ENCODE peak calls at places on chromosomes 1 and 21, in four cellular contexts. R is NCI-H1436, U is lung, W is AG09319. N is an unnamed sample.

GRCh38 chr1:204363335-204364114 is 3.8 kb upstream of the PLEKHA6 start:
- DNase-seq in R (peak; percentile 78), U (peak; percentile 64), W (peak; percentile 51), N (no peak)

GRCh38 chr1:181104790-181105133 is 16.3 kb downstream of the IER5 start:
- DNase-seq in W (no peak), U (no peak), R (peak; percentile 50), N (no peak)

GRCh38 chr1:235722858-235723257 is 73.3 kb upstream of the GNG4 start:
- DNase-seq in R (no peak), W (no peak), U (no peak), N (no peak)

GRCh38 chr1:160744287-160744857 is 5.3 kb downstream of the SLAMF7 start:
- DNase-seq in U (no peak), W (no peak), R (no peak), N (no peak)

GRCh38 chr1:154502066-154502741 is at the start of the genes SHE and TDRD10:
- DNase-seq in R (no peak), U (no peak), W (no peak), N (no peak)

GRCh38 chr1:111880866-111881837 is 108.3 kb downstream of the KCND3 start:
- DNase-seq in U (no peak), R (peak; percentile 41), W (no peak), N (no peak)

GRCh38 chr1:116972676-116973035 is 28.9 kb upstream of the CD101 start:
- DNase-seq in W (no peak), R (no peak), U (no peak), N (no peak)

GRCh38 chr1:7395251-7395650 is 375.8 kb upstream of the VAMP3 start:
- DNase-seq in U (no peak), R (no peak), W (no peak), N (no peak)

GRCh38 chr1:202131956-202132821 is 9.5 kb downstream of the GPR37L1 start:
- DNase-seq in R (no peak), W (no peak), U (peak; percentile 74), N (no peak)

GRCh38 chr1:160261526-160261877 is 847 bp downstream of the DCAF8 start:
- DNase-seq in U (peak; percentile 42), R (no peak), W (peak; percentile 54), N (peak; percentile 45)

GRCh38 chr1:42926870-42927242 is 31.8 kb downstream of the SLC2A1 start:
- DNase-seq in U (no peak), R (no peak), W (no peak), N (no peak)

GRCh38 chr1:14552246-14552970 is 46.1 kb upstream of the KAZN start:
- DNase-seq in W (no peak), U (no peak), R (no peak), N (no peak)

GRCh38 chr21:45846373-45847160 is 135.0 kb upstream of the COL6A1 start:
- DNase-seq in W (no peak), R (no peak), U (no peak), N (no peak)

GRCh38 chr1:208254376-208254775 is 10.2 kb upstream of the PLXNA2 start:
- DNase-seq in U (no peak), W (no peak), R (no peak), N (no peak)

GRCh38 chr1:63662056-63662836 is 69.0 kb downstream of the PGM1 start:
- DNase-seq in U (no peak), R (no peak), W (peak; percentile 46), N (no peak)

GRCh38 chr1:32883973-32884372 is 2.3 kb upstream of the HPCA start:
- DNase-seq in R (no peak), U (no peak), W (no peak), N (no peak)

GRCh38 chr1:210129759-210130158 is 102.8 kb upstream of the SERTAD4 start:
- DNase-seq in W (no peak), R (no peak), U (no peak), N (no peak)

GRCh38 chr1:227043755-227044154 is 103.7 kb downstream of the COQ8A start:
- DNase-seq in W (no peak), R (no peak), U (no peak), N (no peak)

GRCh38 chr1:175188936-175189335 is 3.6 kb downstream of the KIAA0040 start:
- DNase-seq in U (peak; percentile 46), W (no peak), R (no peak), N (no peak)

GRCh38 chr1:110674337-110675059 is at the start of gene KCNA3:
- DNase-seq in R (no peak), U (no peak), W (no peak), N (no peak)

GRCh38 chr21:46188226-46189212 is 4.3 kb upstream of the SPATC1L start:
- DNase-seq in U (no peak), W (no peak), R (no peak), N (no peak)

GRCh38 chr1:179296831-179297377 is 3.3 kb downstream of the SOAT1 start:
- DNase-seq in U (no peak), W (no peak), R (no peak), N (no peak)

GRCh38 chr1:156750191-156750931 is 1.1 kb downstream of the HDGF start:
- DNase-seq in U (peak; percentile 65), R (no peak), W (no peak), N (no peak)

GRCh38 chr1:117615474-117615873 is 9.6 kb downstream of the TENT5C start:
- DNase-seq in U (no peak), R (no peak), W (no peak), N (no peak)

GRCh38 chr1:1788646-1789431 is 10.6 kb upstream of the NADK start:
- DNase-seq in W (no peak), R (no peak), U (no peak), N (no peak)

GRCh38 chr1:98172578-98172977 is 251.7 kb upstream of the DPYD start:
- DNase-seq in W (no peak), U (no peak), R (no peak), N (no peak)

GRCh38 chr1:2544093-2544874 is 11.9 kb upstream of the TNFRSF14 start:
- DNase-seq in U (no peak), R (no peak), W (no peak), N (no peak)

GRCh38 chr1:3315991-3316943 is 138.2 kb upstream of the ARHGEF16 start:
- DNase-seq in R (no peak), U (no peak), W (no peak), N (no peak)

GRCh38 chr1:237685553-237685952 is 205.2 kb downstream of the ZP4 start:
- DNase-seq in U (no peak), W (no peak), R (no peak), N (no peak)

GRCh38 chr1:160326393-160326792 is 16.7 kb downstream of the COPA start:
- DNase-seq in R (no peak), W (no peak), U (no peak), N (no peak)

GRCh38 chr1:8158995-8159394 is 132.9 kb upstream of the ERRFI1 start:
- DNase-seq in R (no peak), W (no peak), U (no peak), N (no peak)

GRCh38 chr1:55282058-55282457 is 66.9 kb upstream of the USP24 start:
- DNase-seq in W (no peak), U (no peak), R (no peak), N (no peak)

GRCh38 chr1:7262611-7263010 is 477.4 kb downstream of the CAMTA1 start:
- DNase-seq in W (no peak), R (peak; percentile 49), U (no peak), N (no peak)

GRCh38 chr1:18417317-18418269 is 63.1 kb upstream of the KLHDC7A start:
- DNase-seq in U (no peak), R (no peak), W (no peak), N (no peak)

N was measured in BJ.